ENCODE peak calls at places on chromosome 11, in six cellular contexts. A is substantia nigra; N is ovary; J is upper lobe of right lung; P is CD4-positive, alpha-beta T cell; S is CD4-positive, alpha-beta memory T cell. X is an unnamed sample.

GRCh38 chr11:126636911-126637799 is 281.7 kb downstream of the ST3GAL4 start:
- DNase-seq in A (no peak), N (no peak), J (no peak), P (no peak), S (no peak), X (no peak)

GRCh38 chr11:12377106-12377823 is at the start of gene PARVA:
- DNase-seq in A (no peak), N (peak; percentile 77), J (peak; percentile 85), P (no peak), S (no peak), X (no peak)

GRCh38 chr11:71450507-71450906 is 2.3 kb upstream of the DHCR7 start:
- DNase-seq in A (no peak), N (no peak), J (no peak), P (no peak), S (no peak), X (no peak)

GRCh38 chr11:79393362-79394043 is 47.3 kb downstream of the TENM4 start:
- DNase-seq in A (no peak), N (no peak), J (no peak), P (no peak), S (no peak), X (no peak)

GRCh38 chr11:87002918-87003317 is 34.8 kb upstream of the TMEM135 start:
- DNase-seq in A (no peak), N (no peak), J (no peak), P (no peak), S (no peak), X (no peak)

GRCh38 chr11:70661763-70662501 is 263.6 kb downstream of the CTTN start:
- DNase-seq in A (no peak), N (no peak), J (no peak), P (no peak), S (no peak), X (peak; percentile 32)

GRCh38 chr11:114180301-114181055 is 115.7 kb upstream of the NNMT start:
- DNase-seq in A (peak; percentile 31), N (peak; percentile 68), J (peak; percentile 77), P (no peak), S (no peak), X (no peak)

GRCh38 chr11:20762112-20762511 is 92.7 kb downstream of the NELL1 start:
- DNase-seq in A (no peak), N (no peak), J (no peak), P (no peak), S (no peak), X (no peak)

GRCh38 chr11:40289370-40289769 is 1170.1 kb downstream of the LRRC4C start:
- DNase-seq in A (no peak), N (no peak), J (no peak), P (no peak), S (no peak), X (no peak)

GRCh38 chr11:34292546-34292945 is 65.3 kb downstream of the ABTB2 start:
- DNase-seq in A (no peak), N (no peak), J (no peak), P (no peak), S (no peak), X (no peak)

GRCh38 chr11:120170741-120171261 is 32.9 kb upstream of the TRIM29 start:
- DNase-seq in A (no peak), N (no peak), J (peak; percentile 45), P (no peak), S (no peak), X (no peak)

GRCh38 chr11:76791861-76792260 is 8.7 kb downstream of the TSKU start:
- DNase-seq in A (no peak), N (no peak), J (no peak), P (no peak), S (no peak), X (no peak)

GRCh38 chr11:6596237-6596877 is 7.1 kb downstream of the RRP8 start:
- DNase-seq in A (no peak), N (no peak), J (no peak), P (no peak), S (no peak), X (no peak)

GRCh38 chr11:3107608-3108182 is 50.5 kb upstream of the CARS1 start:
- DNase-seq in A (no peak), N (peak; percentile 24), J (peak; percentile 60), P (no peak), S (no peak), X (no peak)

GRCh38 chr11:4496555-4497248 is 14.3 kb downstream of the OR52K1 start:
- DNase-seq in A (no peak), N (no peak), J (no peak), P (no peak), S (no peak), X (no peak)

GRCh38 chr11:11279956-11280689 is 72.9 kb downstream of the CSNK2A3 start:
- DNase-seq in A (no peak), N (no peak), J (no peak), P (no peak), S (no peak), X (no peak)

GRCh38 chr11:96045622-96046456 is 121.9 kb upstream of the MTMR2 start:
- DNase-seq in A (no peak), N (peak; percentile 67), J (no peak), P (no peak), S (no peak), X (no peak)

GRCh38 chr11:65786786-65787636 is at the start of gene OVOL1:
- DNase-seq in A (no peak), N (no peak), J (peak; percentile 91), P (no peak), S (peak; percentile 62), X (no peak)

GRCh38 chr11:125261471-125262087 is 97.0 kb downstream of the PKNOX2 start:
- DNase-seq in A (no peak), N (peak; percentile 55), J (no peak), P (no peak), S (no peak), X (no peak)

GRCh38 chr11:111748035-111748804 is 18.0 kb downstream of the PPP2R1B start:
- DNase-seq in A (no peak), N (no peak), J (no peak), P (no peak), S (no peak), X (no peak)

GRCh38 chr11:111739299-111739698 is 26.9 kb downstream of the PPP2R1B start:
- DNase-seq in A (no peak), N (no peak), J (no peak), P (no peak), S (no peak), X (no peak)

GRCh38 chr11:111745719-111746504 is 20.3 kb downstream of the PPP2R1B start:
- DNase-seq in A (no peak), N (no peak), J (no peak), P (no peak), S (no peak), X (no peak)

GRCh38 chr11:111737877-111738205 is 28.3 kb downstream of the PPP2R1B start:
- DNase-seq in A (no peak), N (peak; percentile 34), J (no peak), P (no peak), S (no peak), X (no peak)

DNA sequence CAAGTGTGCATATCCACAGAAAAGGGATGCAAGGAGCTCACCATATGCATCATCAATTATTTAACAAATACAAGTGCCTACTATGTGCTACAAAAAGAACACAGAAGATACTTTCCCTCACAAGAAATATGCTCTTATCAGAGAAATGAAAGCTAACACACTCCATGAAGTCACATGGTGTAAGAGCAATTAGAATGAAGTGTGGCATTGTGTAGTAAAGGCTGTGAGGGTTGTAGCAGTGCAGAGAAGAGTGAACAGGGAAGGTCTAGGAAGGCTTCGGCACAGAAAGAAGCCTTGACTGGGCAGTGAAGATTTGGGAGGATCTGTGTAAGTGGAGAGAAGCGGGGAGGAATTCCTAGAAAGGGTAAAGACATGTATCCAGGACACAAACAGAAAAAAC is 22.5 kb downstream of the PPP2R1B start:
- DNase-seq in A (no peak), N (no peak), J (no peak), P (no peak), S (no peak), X (no peak)
- H3K27ac ChIP-seq in A (peak overlapping the region; percentile 40), N (no peak overlapping the region), J (no peak overlapping the region), P (no peak overlapping the region), S (no peak overlapping the region), X (no peak overlapping the region)

DNA sequence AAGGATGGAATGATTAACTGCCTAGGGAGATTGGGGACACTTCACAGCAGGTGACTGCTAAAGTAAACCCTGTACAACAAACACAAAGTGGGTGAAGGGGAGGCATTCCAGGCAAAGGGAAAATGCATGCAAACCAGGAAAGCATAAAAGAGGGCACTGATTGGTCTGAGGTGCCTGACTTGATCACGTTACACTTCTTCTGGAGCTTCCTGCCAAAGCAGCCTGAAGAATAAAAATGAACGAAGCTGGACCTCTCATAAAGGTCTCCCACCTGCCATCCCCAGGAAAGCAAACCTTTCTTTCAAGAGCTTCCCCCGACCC is 46.7 kb upstream of the SCUBE2 start:
- DNase-seq in A (no peak), N (no peak), J (no peak), P (no peak), S (no peak), X (no peak)
- H3K27ac ChIP-seq in A (no peak overlapping the region), N (no peak overlapping the region), J (peak overlapping the region; percentile 32), P (no peak overlapping the region), S (no peak overlapping the region), X (no peak overlapping the region)

DNA sequence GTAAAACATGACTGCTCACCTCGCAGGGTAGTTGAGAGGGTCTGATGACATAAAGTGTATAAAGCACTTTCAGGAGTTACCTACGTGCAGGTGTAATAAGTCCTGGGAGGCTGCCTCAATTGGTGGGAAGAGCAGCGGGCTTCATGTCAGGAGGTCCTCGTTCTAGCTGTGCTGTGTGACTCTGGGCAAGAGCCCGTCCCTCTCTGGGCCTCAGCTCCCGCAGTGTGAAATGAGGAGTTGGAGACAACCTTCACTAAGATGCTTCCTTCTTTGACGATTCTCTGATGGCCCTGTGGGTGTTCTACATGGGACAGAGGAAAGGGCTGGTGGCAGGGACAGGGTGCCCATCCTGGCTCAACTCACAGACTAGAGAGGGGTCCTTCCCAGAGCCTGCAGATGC is 57.8 kb downstream of the TP53I11 start:
- DNase-seq in A (no peak), N (no peak), J (no peak), P (no peak), S (no peak), X (no peak)
- H3K27ac ChIP-seq in A (no peak overlapping the region), N (peak overlapping the region; percentile 54), J (no peak overlapping the region), P (no peak overlapping the region), S (no peak overlapping the region), X (no peak overlapping the region)

GRCh38 chr11:117180661-117181585 is 2.4 kb downstream of the SIDT2 start:
- DNase-seq in A (peak; percentile 30), N (peak; percentile 81), J (peak; percentile 86), P (peak; percentile 49), S (peak; percentile 68), X (peak; percentile 39)

GRCh38 chr11:117181586-117182550 is 3.3 kb downstream of the SIDT2 start:
- DNase-seq in A (no peak), N (no peak), J (no peak), P (no peak), S (no peak), X (no peak)

GRCh38 chr11:117179048-117179999 is 781 bp downstream of the SIDT2 start:
- DNase-seq in A (peak; percentile 24), N (peak; percentile 63), J (peak; percentile 78), P (peak; percentile 31), S (peak; percentile 69), X (no peak)

GRCh38 chr11:117178210-117179034 is at the start of gene SIDT2:
- DNase-seq in A (peak; percentile 92), N (peak; percentile 94), J (peak; percentile 97), P (peak; percentile 78), S (peak; percentile 90), X (peak; percentile 92)

DNA sequence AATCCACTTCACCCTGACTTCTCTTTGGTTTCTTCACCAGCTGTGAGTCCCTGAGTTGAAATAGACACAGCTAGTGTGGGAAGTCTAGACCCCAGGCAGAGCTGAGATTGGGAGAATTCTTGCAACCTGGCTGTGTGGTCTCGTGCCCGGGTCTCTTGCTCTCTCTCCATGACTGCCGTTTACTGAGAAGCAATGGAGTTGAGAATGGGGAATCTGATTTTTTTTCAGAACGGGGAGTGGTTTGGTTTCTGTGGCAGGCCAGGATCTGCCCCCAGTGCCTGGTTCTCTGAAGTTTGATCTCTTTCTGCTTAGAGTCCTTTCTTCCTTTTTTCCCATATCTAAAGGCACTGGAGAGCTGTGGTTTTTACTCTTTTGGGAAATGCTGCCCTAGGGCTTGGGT is 1.5 kb downstream of the SIDT2 start:
- DNase-seq in A (no peak), N (no peak), J (no peak), P (no peak), S (no peak), X (no peak)
- H3K27ac ChIP-seq in A (peak overlapping the region; percentile 78), N (peak overlapping the region; percentile 88), J (peak overlapping the region; percentile 88), P (no peak overlapping the region), S (peak overlapping the region; percentile 73), X (peak overlapping the region; percentile 89)